ENCODE peak calls at places on chromosomes 2 and 18, in eight cellular contexts. C is A549, F is gastrocnemius medialis, V is heart left ventricle, D is ovary, A is uterus, S is esophagus squamous epithelium, I is adrenal gland. H is an unnamed sample.

GRCh38 chr18:11504962-11505361 is 104.4 kb upstream of the SLC35G4 start:
- DNase-seq in C (no peak), F (no peak), V (no peak), D (no peak), A (no peak), S (no peak), I (no peak), H (no peak)

GRCh38 chr2:38512211-38512610 is 90.5 kb downstream of the HNRNPLL start:
- DNase-seq in C (no peak), F (no peak), V (no peak), D (no peak), A (no peak), S (no peak), I (peak), H (no peak)

GRCh38 chr2:164103271-164103670 is 367.5 kb upstream of the FIGN start:
- DNase-seq in C (no peak), F (no peak), V (no peak), D (no peak), A (no peak), S (no peak), I (no peak), H (no peak)

GRCh38 chr2:184452907-184453306 is 145.4 kb upstream of the ZNF804A start:
- DNase-seq in C (no peak), F (no peak), V (no peak), D (no peak), A (no peak), S (no peak), I (no peak), H (no peak)

GRCh38 chr18:7414459-7414858 is 152.7 kb upstream of the PTPRM start:
- DNase-seq in C (no peak), F (peak), V (no peak), D (no peak), A (no peak), S (no peak), I (peak), H (peak)

GRCh38 chr2:224466315-224466714 is 64.4 kb upstream of the FAM124B start:
- DNase-seq in C (no peak), F (no peak), V (no peak), D (no peak), A (no peak), S (no peak), I (no peak), H (no peak)

GRCh38 chr2:237344972-237345870 is 68.7 kb downstream of the COL6A3 start:
- DNase-seq in C (no peak), F (no peak), V (no peak), D (no peak), A (no peak), S (no peak), I (no peak), H (no peak)

GRCh38 chr2:9813312-9814128 is 29.8 kb upstream of the TAF1B start:
- DNase-seq in C (peak), F (peak), V (peak), D (peak), A (peak), S (no peak), I (peak), H (peak)

GRCh38 chr2:101823347-101823791 is 125.9 kb downstream of the MAP4K4 start:
- DNase-seq in C (no peak), F (peak), V (peak), D (peak), A (peak), S (peak), I (peak), H (no peak)

GRCh38 chr2:240278661-240279060 is 138.2 kb upstream of the OTOS start:
- DNase-seq in C (no peak), F (no peak), V (no peak), D (no peak), A (no peak), S (no peak), I (no peak), H (no peak)

GRCh38 chr2:9547272-9547991 is 8.2 kb downstream of the ADAM17 start:
- DNase-seq in C (no peak), F (no peak), V (no peak), D (no peak), A (no peak), S (no peak), I (no peak), H (no peak)

GRCh38 chr18:26562568-26562967 is 14.2 kb upstream of the KCTD1 start:
- DNase-seq in C (no peak), F (no peak), V (no peak), D (no peak), A (no peak), S (no peak), I (no peak), H (no peak)

GRCh38 chr2:165239230-165239629 is at the start of gene SCN2A:
- DNase-seq in C (no peak), F (no peak), V (no peak), D (no peak), A (no peak), S (no peak), I (peak), H (no peak)

GRCh38 chr2:38515155-38516074 is 87.3 kb downstream of the HNRNPLL start:
- DNase-seq in C (no peak), F (peak), V (peak), D (peak), A (peak), S (no peak), I (peak), H (peak)

GRCh38 chr2:40016151-40016885 is 237.3 kb upstream of the THUMPD2 start:
- DNase-seq in C (no peak), F (no peak), V (no peak), D (no peak), A (no peak), S (no peak), I (no peak), H (no peak)

GRCh38 chr2:240623531-240624010 is 1.7 kb upstream of the GPR35 start:
- DNase-seq in C (no peak), F (no peak), V (no peak), D (no peak), A (no peak), S (no peak), I (no peak), H (peak)

GRCh38 chr2:204483497-204484164 is 61.6 kb upstream of the PARD3B start:
- DNase-seq in C (no peak), F (no peak), V (no peak), D (no peak), A (no peak), S (no peak), I (peak), H (no peak)

GRCh38 chr2:240203031-240203841 is 62.8 kb upstream of the OTOS start:
- DNase-seq in C (no peak), F (no peak), V (no peak), D (no peak), A (no peak), S (no peak), I (no peak), H (no peak)

GRCh38 chr2:240023792-240024191 is 1.4 kb downstream of the NDUFA10 start:
- DNase-seq in C (no peak), F (no peak), V (no peak), D (no peak), A (no peak), S (no peak), I (no peak), H (no peak)

GRCh38 chr2:14232212-14232611 is 400.3 kb upstream of the LRATD1 start:
- DNase-seq in C (no peak), F (no peak), V (no peak), D (no peak), A (no peak), S (no peak), I (no peak), H (no peak)

GRCh38 chr18:76913583-76913982 is 91.2 kb downstream of the ZNF236 start:
- DNase-seq in C (no peak), F (no peak), V (no peak), D (no peak), A (no peak), S (no peak), I (no peak), H (no peak)

GRCh38 chr18:67574749-67575148 is 58.2 kb upstream of the DSEL start:
- DNase-seq in C (no peak), F (no peak), V (no peak), D (no peak), A (no peak), S (no peak), I (no peak), H (no peak)

GRCh38 chr2:128690869-128691268 is 372.2 kb upstream of the HS6ST1 start:
- DNase-seq in C (no peak), F (no peak), V (no peak), D (no peak), A (no peak), S (no peak), I (no peak), H (no peak)

GRCh38 chr2:119460076-119460475 is 28.4 kb downstream of the TMEM37 start:
- DNase-seq in C (no peak), F (no peak), V (no peak), D (no peak), A (no peak), S (no peak), I (no peak), H (no peak)

GRCh38 chr2:240893363-240893828 is 2.6 kb downstream of the MAB21L4 start:
- DNase-seq in C (no peak), F (no peak), V (no peak), D (no peak), A (no peak), S (no peak), I (no peak), H (no peak)

GRCh38 chr2:171404258-171404657 is 29.5 kb downstream of the METTL8 start:
- DNase-seq in C (peak), F (no peak), V (no peak), D (no peak), A (no peak), S (no peak), I (peak), H (no peak)

GRCh38 chr2:175707322-175707721 is 294.7 kb downstream of the LNPK start:
- DNase-seq in C (no peak), F (no peak), V (no peak), D (no peak), A (no peak), S (no peak), I (no peak), H (no peak)

GRCh38 chr2:230796280-230796862 is 68.4 kb upstream of the ITM2C start:
- DNase-seq in C (no peak), F (no peak), V (no peak), D (no peak), A (no peak), S (no peak), I (peak), H (no peak)

DNA sequence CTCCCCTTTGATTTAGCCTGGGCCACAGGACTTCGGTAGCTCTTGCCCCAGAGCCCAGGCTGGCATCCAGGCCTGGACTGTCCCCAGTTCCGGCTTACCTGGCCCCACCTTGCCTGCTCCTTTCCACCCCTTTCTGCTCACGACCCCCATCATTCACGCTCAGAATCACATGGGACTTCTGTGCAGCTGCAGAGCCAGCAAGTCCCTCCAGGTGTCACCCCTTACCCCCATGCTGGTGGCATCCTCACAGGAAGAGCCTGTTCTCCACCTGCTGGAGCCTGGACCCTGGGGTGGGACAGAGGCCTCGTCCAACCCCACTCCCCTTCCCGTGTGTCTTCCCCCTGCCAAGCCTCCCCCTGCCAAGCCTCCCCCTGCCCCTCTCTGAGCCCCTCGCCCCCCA is 7.9 kb upstream of the KCNIP3 start:
- DNase-seq in C (no peak), F (no peak), V (no peak), D (no peak), A (no peak), S (no peak), I (no peak), H (no peak)
- TF ChIP-seq CTCF in C (no peak), F (no peak), V (no peak), D (no peak), A (no peak), S (no peak), I (no peak), H (no peak)

GRCh38 chr18:79942786-79943607 is 8.5 kb downstream of the SLC66A2 start:
- DNase-seq in C (no peak), F (no peak), V (no peak), D (no peak), A (no peak), S (no peak), I (no peak), H (peak)
- TF ChIP-seq POLR2A in C (no peak), F (no peak), V (no peak), D (no peak), A (no peak), S (no peak), I (no peak), H (no peak)

DNA sequence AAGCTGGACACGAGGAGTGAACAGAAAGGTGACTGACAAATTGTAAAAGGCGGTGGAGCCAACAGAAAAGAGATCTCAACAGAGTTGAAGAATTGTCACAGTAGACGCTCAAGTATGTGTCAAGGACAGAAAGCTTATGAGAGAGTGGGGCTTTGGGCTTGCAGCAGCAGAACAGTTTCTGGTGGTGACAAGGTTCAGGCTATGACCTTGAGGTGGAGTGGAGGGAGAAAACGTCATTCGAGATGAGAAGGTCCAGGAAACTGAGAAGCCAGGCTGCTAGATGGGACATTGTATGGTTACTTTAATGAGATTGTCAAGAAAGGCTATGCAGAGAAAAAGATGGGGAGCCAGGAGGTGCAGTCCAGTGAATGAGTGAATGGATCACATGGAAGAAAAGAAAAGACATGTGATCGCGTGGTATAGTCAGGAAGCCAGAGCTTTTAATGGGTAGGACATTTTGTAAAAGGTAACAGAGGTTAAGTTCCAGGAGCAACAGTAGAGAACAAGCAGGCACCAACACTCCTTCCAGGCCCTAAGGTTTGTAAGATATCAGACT is 91.1 kb upstream of the EPC2 start:
- DNase-seq in C (no peak), F (no peak), V (no peak), D (no peak), A (no peak), S (no peak), I (no peak), H (no peak)
- H3K4me3 ChIP-seq in C (peak), F (peak), V (no peak), D (peak), A (peak), S (no peak), I (no peak), H (no peak)

GRCh38 chr2:213159768-213160167 is 8.4 kb upstream of the IKZF2 start:
- DNase-seq in C (no peak), F (no peak), V (no peak), D (no peak), A (no peak), S (no peak), I (no peak), H (no peak)

GRCh38 chr2:213161759-213162514 is 10.5 kb upstream of the IKZF2 start:
- DNase-seq in C (no peak), F (no peak), V (no peak), D (no peak), A (no peak), S (no peak), I (no peak), H (no peak)

GRCh38 chr2:213166109-213166508 is 14.7 kb upstream of the IKZF2 start:
- DNase-seq in C (no peak), F (no peak), V (no peak), D (no peak), A (no peak), S (no peak), I (no peak), H (no peak)

GRCh38 chr2:213164263-213164662 is 12.9 kb upstream of the IKZF2 start:
- DNase-seq in C (no peak), F (no peak), V (no peak), D (no peak), A (no peak), S (no peak), I (no peak), H (no peak)

DNA sequence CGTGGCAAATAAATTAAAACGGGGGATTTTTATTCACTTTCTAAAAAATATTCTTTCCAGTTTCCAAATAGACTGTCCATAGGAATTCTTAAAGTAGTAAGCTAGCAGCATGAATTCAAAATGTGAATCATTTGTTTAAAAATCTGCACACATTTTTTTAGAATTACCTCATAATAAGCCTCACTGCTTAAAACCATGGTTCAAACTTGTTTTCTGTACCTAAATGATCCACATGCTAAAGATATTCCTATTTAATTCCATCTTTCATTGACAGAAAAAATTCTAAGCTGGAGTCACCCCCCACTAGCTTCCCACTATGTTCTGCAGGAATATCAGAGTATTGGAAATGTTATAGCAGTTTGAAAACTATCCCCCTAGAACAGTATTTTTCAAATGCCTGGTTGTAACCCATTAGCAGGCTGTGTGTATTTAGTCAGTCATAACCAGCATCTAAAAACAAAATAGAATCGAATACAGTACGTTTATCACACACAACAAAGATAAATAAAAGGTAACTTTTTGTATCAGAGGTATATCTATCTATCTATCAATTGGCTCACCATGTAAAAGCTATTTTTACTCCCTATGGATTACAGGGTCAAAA is 11.2 kb upstream of the IKZF2 start:
- DNase-seq in C (no peak), F (no peak), V (no peak), D (no peak), A (no peak), S (no peak), I (no peak), H (no peak)
- TF ChIP-seq CTCF in C (no peak), F (no peak), V (no peak), D (no peak), A (no peak), S (no peak), I (no peak), H (no peak)

GRCh38 chr2:219280682-219281081 is 1.5 kb downstream of the DNAJB2 start:
- DNase-seq in C (no peak), F (no peak), V (no peak), D (no peak), A (no peak), S (no peak), I (no peak), H (no peak)

GRCh38 chr2:219281588-219281987 is 2.4 kb downstream of the DNAJB2 start:
- DNase-seq in C (no peak), F (no peak), V (no peak), D (peak), A (no peak), S (no peak), I (no peak), H (no peak)

GRCh38 chr2:219278655-219279150 is 463 bp upstream of the DNAJB2 start:
- DNase-seq in C (no peak), F (no peak), V (no peak), D (no peak), A (no peak), S (no peak), I (no peak), H (no peak)

GRCh38 chr2:219279151-219279915 is at the start of gene DNAJB2:
- DNase-seq in C (peak), F (peak), V (peak), D (peak), A (peak), S (peak), I (peak), H (peak)

GRCh38 chr2:219279916-219280516 is 850 bp downstream of the DNAJB2 start:
- DNase-seq in C (peak), F (no peak), V (no peak), D (peak), A (no peak), S (no peak), I (peak), H (no peak)
- TF ChIP-seq POLR2A in C (no peak), F (no peak), V (no peak), D (no peak), A (no peak), S (no peak), I (no peak), H (no peak)

GRCh38 chr2:202286595-202286994 is 21.0 kb downstream of the NOP58 start:
- DNase-seq in C (no peak), F (no peak), V (no peak), D (no peak), A (no peak), S (no peak), I (no peak), H (no peak)
- H3K4me3 ChIP-seq in C (no peak), F (no peak), V (no peak), D (no peak), A (no peak), S (no peak), I (no peak), H (no peak)

H was measured in lower leg skin.